ENCODE peak calls at places on chromosomes 4 and X, in five cellular contexts. F is GM23248; M is fibroblast of mammary gland; C is T-cell; U is activated CD4-positive, alpha-beta T cell treated with anti-CD3 and anti-CD28 coated beads, Interleukin-2, amount 10 ng/mL, durations not matched to agents 7 days and 5 days. G is an unnamed sample.

GRCh38 chr4:26020896-26021295 is 106.9 kb downstream of the SMIM20 start:
- DNase-seq in F (peak), M (peak), C (no peak), U (no peak), G (no peak)

GRCh38 chr4:93776386-93777080 is 52.0 kb upstream of the ATOH1 start:
- DNase-seq in F (peak), M (peak), C (no peak), U (no peak), G (no peak)

GRCh38 chr4:21893136-21893535 is 55.4 kb downstream of the KCNIP4 start:
- DNase-seq in F (peak), M (peak), C (no peak), U (no peak), G (no peak)

GRCh38 chrX:109393859-109394258 is 88.0 kb downstream of the GUCY2F start:
- DNase-seq in F (no peak), M (peak), C (no peak), U (no peak), G (no peak)

GRCh38 chrX:2965965-2966364 is 36.8 kb upstream of the ARSD start:
- DNase-seq in F (no peak), M (no peak), C (no peak), U (no peak), G (no peak)

GRCh38 chr4:185540040-185540439 is 4.7 kb upstream of the PDLIM3 start:
- DNase-seq in F (no peak), M (no peak), C (no peak), U (no peak), G (no peak)

GRCh38 chr4:154743683-154744340 is at the start of gene LRAT:
- DNase-seq in F (peak), M (peak), C (peak), U (peak), G (peak)

GRCh38 chr4:173517781-173518371 is 12.2 kb downstream of the HAND2 start:
- DNase-seq in F (no peak), M (no peak), C (no peak), U (no peak), G (no peak)

GRCh38 chr4:4499438-4500123 is 42.3 kb downstream of the STX18 start:
- DNase-seq in F (no peak), M (no peak), C (no peak), U (no peak), G (no peak)

GRCh38 chr4:74283614-74284013 is 24.7 kb upstream of the EPGN start:
- DNase-seq in F (peak), M (peak), C (no peak), U (no peak), G (no peak)

GRCh38 chrX:149462849-149463248 is 42.3 kb downstream of the IDS start:
- DNase-seq in F (peak), M (peak), C (no peak), U (no peak), G (no peak)

GRCh38 chr4:111602848-111603247 is 542.4 kb upstream of the FAM241A start:
- DNase-seq in F (peak), M (peak), C (no peak), U (no peak), G (no peak)

G was measured in activated T-helper 2 cell treated with anti-CD3 and anti-CD28 coated beads, Interferon-gamma antibody, Interleukin-2, Interleukin-4, amounts not matched to agents 10 μg/mL and 5 μg/mL and 100 μg/mL, durations not matched to agents 14 hours and 24 hours and 36 hours.